ENCODE peak calls at places on chromosomes 7 and 10, in five cellular contexts. Q is cardiac muscle cell, H is Karpas-422, W is IMR-90, M is GM23248. O is an unnamed sample.

GRCh38 chr7:124698964-124699363 is 66.6 kb downstream of the GPR37 start:
- DNase-seq in W (no peak), H (no peak), Q (no peak), M (no peak), O (no peak)

GRCh38 chr10:86260564-86260963 is 106.0 kb downstream of the GRID1 start:
- DNase-seq in M (no peak), Q (no peak), W (no peak), H (no peak), O (no peak)

GRCh38 chr10:79146611-79147130 is 77.9 kb downstream of the ZMIZ1 start:
- DNase-seq in Q (no peak), H (no peak), W (peak; percentile 37), M (peak; percentile 65), O (no peak)

GRCh38 chr7:12701433-12701832 is 14.0 kb downstream of the ARL4A start:
- DNase-seq in M (peak; percentile 10), H (no peak), Q (no peak), W (no peak), O (no peak)

GRCh38 chr10:114286971-114287370 is 47.9 kb downstream of the VWA2 start:
- DNase-seq in M (no peak), H (no peak), Q (no peak), W (no peak), O (no peak)

GRCh38 chr10:24432478-24433416 is 223.8 kb downstream of the KIAA1217 start:
- DNase-seq in W (peak; percentile 24), Q (no peak), M (no peak), H (no peak), O (peak; percentile 38)

GRCh38 chr10:17659328-17659727 is 15.4 kb downstream of the STAM start:
- DNase-seq in W (no peak), Q (no peak), H (no peak), M (no peak), O (no peak)

GRCh38 chr7:131633342-131633843 is 77.0 kb upstream of the PODXL start:
- DNase-seq in W (peak; percentile 74), H (no peak), M (peak; percentile 85), Q (peak; percentile 60), O (peak; percentile 31)

GRCh38 chr7:129925416-129926002 is 27.3 kb downstream of the UBE2H start:
- DNase-seq in W (peak; percentile 62), H (no peak), Q (peak; percentile 82), M (peak; percentile 77), O (no peak)

GRCh38 chr10:98344589-98345038 is 70.4 kb downstream of the PYROXD2 start:
- DNase-seq in M (peak; percentile 96), H (no peak), Q (peak; percentile 98), W (peak; percentile 84), O (no peak)

GRCh38 chr10:124075116-124075955 is 18.1 kb downstream of the CHST15 start:
- DNase-seq in Q (no peak), H (no peak), M (no peak), W (no peak), O (no peak)

GRCh38 chr10:128530301-128530700 is 404.1 kb upstream of the MKI67 start:
- DNase-seq in M (peak; percentile 37), Q (peak; percentile 18), H (peak; percentile 51), W (no peak), O (peak; percentile 4)

GRCh38 chr10:59363446-59363958 is 1.2 kb upstream of the FAM13C start:
- DNase-seq in Q (no peak), M (no peak), W (no peak), H (no peak), O (no peak)

GRCh38 chr7:111212857-111213523 is 122.1 kb downstream of the LRRN3 start:
- DNase-seq in M (no peak), Q (no peak), W (no peak), H (no peak), O (no peak)

GRCh38 chr10:113894581-113894980 is 40.1 kb downstream of the NHLRC2 start:
- DNase-seq in M (no peak), H (no peak), W (no peak), Q (no peak), O (no peak)

GRCh38 chr7:51045319-51046102 is 262.8 kb upstream of the GRB10 start:
- DNase-seq in W (peak; percentile 82), M (peak; percentile 30), H (no peak), Q (no peak), O (no peak)

GRCh38 chr10:64334084-64334483 is 812.9 kb downstream of the REEP3 start:
- DNase-seq in Q (no peak), M (no peak), W (no peak), H (no peak), O (no peak)

GRCh38 chr10:102537367-102537766 is 33.6 kb downstream of the SUFU start:
- DNase-seq in Q (no peak), H (no peak), M (no peak), W (no peak), O (peak; percentile 48)

GRCh38 chr10:6037975-6038624 is 24.1 kb downstream of the IL2RA start:
- DNase-seq in W (no peak), H (no peak), Q (peak; percentile 36), M (no peak), O (no peak)

GRCh38 chr7:113339661-113340060 is 221.3 kb upstream of the SMIM30 start:
- DNase-seq in M (no peak), H (no peak), Q (no peak), W (no peak), O (no peak)

GRCh38 chr10:71964669-71965515 is 697 bp downstream of the CHST3 start:
- DNase-seq in M (peak; percentile 97), Q (peak; percentile 81), H (no peak), W (peak; percentile 76), O (no peak)

GRCh38 chr7:43700059-43700501 is 29.2 kb downstream of the COA1 start:
- DNase-seq in Q (peak; percentile 79), M (peak; percentile 88), H (peak; percentile 86), W (peak; percentile 82), O (peak; percentile 66)

GRCh38 chr10:21519981-21520436 is 5.5 kb downstream of the SKIDA1 start:
- DNase-seq in H (peak; percentile 62), W (peak; percentile 84), Q (peak; percentile 81), M (peak; percentile 91), O (peak; percentile 49)

GRCh38 chr10:6300106-6300783 is 97.5 kb downstream of the PFKFB3 start:
- DNase-seq in H (peak; percentile 67), W (peak; percentile 56), M (peak; percentile 67), Q (peak; percentile 26), O (peak; percentile 94)

GRCh38 chr10:7686351-7687171 is 16.6 kb upstream of the ITIH2 start:
- DNase-seq in M (no peak), W (no peak), Q (no peak), H (no peak), O (no peak)

GRCh38 chr7:119935418-119936025 is 337.5 kb upstream of the KCND2 start:
- DNase-seq in Q (peak; percentile 76), W (peak; percentile 62), M (peak; percentile 64), H (peak; percentile 61), O (peak; percentile 45)

GRCh38 chr10:97412891-97413304 is 11.8 kb upstream of the RRP12 start:
- DNase-seq in Q (no peak), W (no peak), H (no peak), M (no peak), O (peak; percentile 33)

GRCh38 chr7:103811997-103812396 is 177.5 kb downstream of the RELN start:
- DNase-seq in Q (no peak), H (no peak), M (no peak), W (no peak), O (peak; percentile 41)

GRCh38 chr7:29408841-29409243 is 154.8 kb upstream of the PRR15 start:
- DNase-seq in Q (peak; percentile 76), H (peak; percentile 91), M (peak; percentile 89), W (peak; percentile 63), O (peak; percentile 60)

GRCh38 chr7:90244909-90245841 is at the start of gene CFAP69:
- DNase-seq in H (peak; percentile 89), W (peak; percentile 78), M (peak; percentile 95), Q (peak; percentile 92), O (peak; percentile 90)

GRCh38 chr7:48084727-48085432 is 4.2 kb upstream of the UPP1 start:
- DNase-seq in W (peak; percentile 99), Q (peak; percentile 99), H (peak; percentile 88), M (peak; percentile 99), O (peak; percentile 94)

DNA sequence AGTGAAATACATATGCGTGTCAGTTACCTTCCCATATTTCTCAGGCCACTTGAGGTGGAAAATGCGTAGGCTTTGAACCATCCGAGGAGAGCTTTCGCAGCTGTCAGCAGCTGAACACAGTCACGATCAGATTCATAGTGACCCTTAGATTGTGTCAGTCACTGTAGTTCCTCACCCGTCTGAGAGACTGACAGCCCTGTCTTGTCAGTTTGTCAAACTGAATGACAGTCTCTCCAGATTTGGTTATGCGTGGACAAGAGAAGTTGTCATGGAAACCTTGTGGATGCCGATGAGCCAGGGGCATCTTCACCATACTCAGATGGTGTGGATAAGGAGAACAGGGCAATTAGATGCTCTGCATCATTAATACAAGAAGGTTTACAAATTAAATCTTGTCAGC is 546.3 kb downstream of the TYW1 start:
- DNase-seq in H (no peak), Q (no peak), W (no peak), M (no peak), O (no peak)
- H3K4me3 ChIP-seq in H (no peak overlapping the region), Q (no peak overlapping the region), W (no peak overlapping the region), M (no peak overlapping the region), O (no peak overlapping the region)

GRCh38 chr10:60940435-60940834 is 3.5 kb downstream of the RHOBTB1 start:
- DNase-seq in W (no peak), M (peak; percentile 30), H (no peak), Q (no peak), O (no peak)

GRCh38 chr10:60944159-60944909 is at the start of gene RHOBTB1:
- DNase-seq in Q (peak; percentile 89), W (peak; percentile 83), H (no peak), M (peak; percentile 92), O (peak; percentile 20)

GRCh38 chr10:60942604-60943269 is 1.2 kb downstream of the RHOBTB1 start:
- DNase-seq in H (no peak), M (peak; percentile 59), W (peak; percentile 31), Q (peak; percentile 47), O (peak; percentile 26)

GRCh38 chr10:60943372-60944158 is 420 bp downstream of the RHOBTB1 start:
- DNase-seq in H (no peak), Q (peak; percentile 71), M (peak; percentile 73), W (peak; percentile 40), O (no peak)

GRCh38 chr10:60942134-60942533 is 1.9 kb downstream of the RHOBTB1 start:
- DNase-seq in Q (no peak), W (no peak), M (no peak), H (no peak), O (no peak)
- H3K4me3 ChIP-seq in Q (no peak overlapping the region), W (no peak overlapping the region), M (peak overlapping the region; percentile 85), H (no peak overlapping the region), O (no peak overlapping the region)

GRCh38 chr7:6615853-6616555 is 594 bp downstream of the ZNF853 start:
- DNase-seq in Q (no peak), H (no peak), W (no peak), M (no peak), O (no peak)
- H3K4me3 ChIP-seq in Q (peak overlapping the region; percentile 63), H (no peak overlapping the region), W (peak overlapping the region; percentile 67), M (no peak overlapping the region), O (no peak overlapping the region)

DNA sequence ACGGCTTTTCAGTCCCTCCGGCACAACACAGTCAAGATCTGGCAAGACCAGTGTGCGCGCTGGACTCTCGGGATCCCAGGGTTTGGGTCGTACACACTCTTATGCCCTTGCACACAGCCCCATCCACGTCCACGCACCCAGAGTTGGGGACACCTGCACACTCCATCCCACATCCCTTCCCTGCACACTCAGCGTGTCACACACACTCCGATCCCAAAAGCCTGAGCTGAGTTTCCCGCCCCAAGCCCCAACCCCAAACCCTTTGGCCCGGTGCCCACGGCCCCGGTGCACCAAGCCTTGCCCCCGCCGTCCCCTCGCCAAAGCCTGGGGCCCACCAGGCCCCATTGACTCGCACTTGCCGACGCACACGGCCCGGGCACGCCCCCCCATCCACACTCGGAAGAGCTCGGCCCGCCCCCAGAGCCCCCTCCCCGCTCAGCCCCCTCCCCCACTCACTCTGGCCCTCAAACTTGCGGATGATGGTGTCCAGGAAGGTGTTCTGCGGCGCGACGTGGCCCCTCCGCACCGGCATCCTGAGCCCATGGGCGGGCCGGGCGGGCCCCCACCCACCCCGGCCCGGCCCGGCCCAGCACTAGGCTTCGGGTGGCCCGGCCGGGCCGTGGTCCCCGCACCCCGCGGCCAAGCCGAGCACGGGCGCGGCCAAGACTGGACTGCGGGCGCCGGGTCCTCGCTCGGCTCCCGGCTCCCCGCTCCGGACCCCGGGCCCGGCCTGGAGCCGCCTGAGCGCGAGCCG is 562 bp downstream of the KCNH2 start:
- DNase-seq in H (no peak), M (no peak), W (no peak), Q (no peak), O (no peak)
- H3K4me3 ChIP-seq in H (peak overlapping the region; percentile 22), M (no peak overlapping the region), W (peak overlapping the region; percentile 11), Q (peak overlapping the region; percentile 82), O (no peak overlapping the region)